ENCODE peak calls at places on chromosome 13, in six cellular contexts. T, B, Q, M, P and A are unnamed samples.

GRCh38 chr13:44971656-44972595 is 17.3 kb downstream of the NUFIP1 start:
- DNase-seq in Q (no peak), P (no peak), M (no peak), B (no peak), T (no peak), A (no peak)

GRCh38 chr13:71935166-71935840 is 68.3 kb upstream of the DACH1 start:
- DNase-seq in Q (no peak), M (peak), P (no peak), T (no peak), B (no peak), A (no peak)

GRCh38 chr13:48302920-48303330 is 626 bp upstream of the RB1 start:
- DNase-seq in B (no peak), M (no peak), Q (no peak), T (no peak), P (no peak), A (no peak)

GRCh38 chr13:114068723-114069322 is 63.6 kb downstream of the RASA3 start:
- DNase-seq in P (peak), M (no peak), T (no peak), Q (peak), B (no peak), A (no peak)

GRCh38 chr13:90070362-90070761 is 1277.1 kb upstream of the MIR17HG start:
- DNase-seq in M (no peak), P (no peak), T (no peak), B (no peak), Q (no peak), A (no peak)

GRCh38 chr13:58991826-58992477 is 1171.8 kb downstream of the DIAPH3 start:
- DNase-seq in Q (no peak), M (no peak), B (no peak), T (no peak), P (no peak), A (no peak)

GRCh38 chr13:66635526-66635925 is 594.6 kb downstream of the PCDH9 start:
- DNase-seq in Q (no peak), P (peak), T (no peak), M (peak), B (no peak), A (no peak)

GRCh38 chr13:23909606-23910005 is 12.3 kb upstream of the C1QTNF9B start:
- DNase-seq in Q (no peak), B (no peak), T (no peak), P (no peak), M (no peak), A (no peak)

GRCh38 chr13:44211753-44212152 is 161.9 kb upstream of the SERP2 start:
- DNase-seq in Q (no peak), M (no peak), P (no peak), B (no peak), T (no peak), A (no peak)

GRCh38 chr13:73195091-73195490 is 136.3 kb downstream of the KLF5 start:
- DNase-seq in M (no peak), P (no peak), B (no peak), Q (no peak), T (no peak), A (no peak)

GRCh38 chr13:27339299-27339698 is 68.7 kb downstream of the RASL11A start:
- DNase-seq in B (peak), M (peak), T (peak), Q (peak), P (no peak), A (no peak)
- TF ChIP-seq CTCF in B (peak), M (peak), T (peak), Q (peak), P (peak), A (no peak)

GRCh38 chr13:31161583-31162150 is at the start of gene HSPH1:
- DNase-seq in T (peak), P (peak), B (peak), Q (peak), M (peak), A (peak)
- TF ChIP-seq CTCF in T (no peak), P (peak), B (no peak), Q (no peak), M (peak), A (no peak)

GRCh38 chr13:96984061-96984508 is 10.2 kb downstream of the OXGR1 start:
- DNase-seq in T (peak), B (no peak), M (no peak), Q (peak), P (no peak), A (no peak)
- TF ChIP-seq CTCF in T (no peak), B (no peak), M (peak), Q (no peak), P (no peak), A (no peak)

GRCh38 chr13:102399791-102400618 is 1.8 kb downstream of the FGF14 start:
- DNase-seq in P (no peak), T (peak), Q (peak), B (peak), M (no peak), A (no peak)
- TF ChIP-seq CTCF in P (peak), T (peak), Q (no peak), B (peak), M (peak), A (no peak)

GRCh38 chr13:110410906-110411305 is 103.8 kb downstream of the COL4A2 start:
- DNase-seq in T (no peak), M (no peak), Q (no peak), P (no peak), B (no peak), A (no peak)

GRCh38 chr13:110413311-110414040 is 106.4 kb downstream of the COL4A2 start:
- DNase-seq in M (no peak), Q (no peak), T (no peak), B (no peak), P (no peak), A (no peak)

GRCh38 chr13:110411316-110412105 is 104.4 kb downstream of the COL4A2 start:
- DNase-seq in M (no peak), T (no peak), P (no peak), Q (no peak), B (no peak), A (no peak)

GRCh38 chr13:110414283-110414682 is 107.2 kb downstream of the COL4A2 start:
- DNase-seq in B (no peak), T (no peak), Q (no peak), M (no peak), P (no peak), A (no peak)

GRCh38 chr13:110412132-110412912 is 105.2 kb downstream of the COL4A2 start:
- DNase-seq in Q (peak), P (peak), B (peak), M (peak), T (peak), A (peak)
- TF ChIP-seq CTCF in Q (peak), P (peak), B (peak), M (peak), T (peak), A (peak)

GRCh38 chr13:50761406-50761805 is 82.1 kb downstream of the DLEU7 start:
- DNase-seq in B (no peak), P (no peak), M (no peak), T (no peak), Q (no peak), A (no peak)

GRCh38 chr13:50762969-50763568 is 80.4 kb downstream of the DLEU7 start:
- DNase-seq in P (no peak), B (no peak), Q (no peak), M (no peak), T (no peak), A (no peak)

GRCh38 chr13:50766043-50766442 is 77.4 kb downstream of the DLEU7 start:
- DNase-seq in Q (no peak), P (no peak), T (no peak), B (no peak), M (no peak), A (no peak)

GRCh38 chr13:50757021-50757420 is 86.5 kb downstream of the DLEU7 start:
- DNase-seq in T (no peak), M (no peak), P (no peak), B (no peak), Q (no peak), A (no peak)

GRCh38 chr13:50760751-50761150 is 82.7 kb downstream of the DLEU7 start:
- DNase-seq in M (no peak), Q (no peak), P (no peak), B (no peak), T (peak), A (no peak)
- TF ChIP-seq CTCF in M (no peak), Q (no peak), P (no peak), B (no peak), T (no peak), A (no peak)

GRCh38 chr13:28455580-28456194 is 39.2 kb downstream of the FLT1 start:
- DNase-seq in M (no peak), B (no peak), P (no peak), T (no peak), Q (no peak), A (no peak)
- TF ChIP-seq CTCF in M (no peak), B (no peak), P (no peak), T (no peak), Q (no peak), A (no peak)